ENCODE peak calls at places on chromosomes 5 and 9, in four cellular contexts. P is colonic mucosa, B is A549, S is IMR-90. N is an unnamed sample.

GRCh38 chr9:14863402-14863801 is 46.8 kb downstream of the FREM1 start:
- DNase-seq in P (no peak), B (no peak), S (no peak), N (no peak)

GRCh38 chr9:2159521-2160417 is 144.6 kb downstream of the SMARCA2 start:
- DNase-seq in P (no peak), B (no peak), S (peak; percentile 23), N (peak; percentile 14)

GRCh38 chr9:26391036-26391435 is 501.6 kb downstream of the CAAP1 start:
- DNase-seq in P (no peak), B (no peak), S (no peak), N (no peak)

GRCh38 chr5:124847907-124848306 is 101.5 kb upstream of the ZNF608 start:
- DNase-seq in P (no peak), B (no peak), S (no peak), N (no peak)

GRCh38 chr5:74148321-74148720 is 492.2 kb downstream of the ENC1 start:
- DNase-seq in P (no peak), B (no peak), S (no peak), N (no peak)

GRCh38 chr9:125747765-125748510 is 765 bp downstream of the PBX3 start:
- DNase-seq in P (peak; percentile 58), B (peak; percentile 44), S (no peak), N (no peak)

GRCh38 chr5:43042176-43042625 is 2.1 kb upstream of the ANXA2R start:
- DNase-seq in P (peak; percentile 68), B (peak; percentile 35), S (peak; percentile 69), N (peak; percentile 66)

GRCh38 chr9:109901191-109901590 is 121.2 kb downstream of the PALM2AKAP2 start:
- DNase-seq in P (no peak), B (no peak), S (peak; percentile 74), N (peak; percentile 51)

GRCh38 chr5:773517-774264 is 10.8 kb downstream of the ZDHHC11B start:
- DNase-seq in P (no peak), B (no peak), S (no peak), N (no peak)

GRCh38 chr9:112878752-112879151 is 11.9 kb downstream of the SLC46A2 start:
- DNase-seq in P (no peak), B (no peak), S (no peak), N (no peak)

GRCh38 chr5:151075698-151076331 is 5.0 kb downstream of the TNIP1 start:
- DNase-seq in P (peak; percentile 53), B (no peak), S (peak; percentile 61), N (peak; percentile 49)

GRCh38 chr5:80246995-80247729 is 8.7 kb downstream of the SERINC5 start:
- DNase-seq in P (peak; percentile 78), B (peak; percentile 42), S (peak; percentile 91), N (peak; percentile 97)

GRCh38 chr5:171080151-171080938 is 218.5 kb downstream of the RANBP17 start:
- DNase-seq in P (no peak), B (no peak), S (no peak), N (no peak)

GRCh38 chr5:91297994-91298393 is 85.1 kb downstream of the ARRDC3 start:
- DNase-seq in P (no peak), B (no peak), S (no peak), N (no peak)

GRCh38 chr9:30796806-30797205 is 1587.6 kb upstream of the ACO1 start:
- DNase-seq in P (no peak), B (no peak), S (no peak), N (no peak)

GRCh38 chr9:118578467-118578866 is 790.8 kb downstream of the BRINP1 start:
- DNase-seq in P (no peak), B (no peak), S (no peak), N (peak; percentile 68)

GRCh38 chr9:127854169-127854833 is at the start of gene ENG:
- DNase-seq in P (peak; percentile 64), B (no peak), S (peak; percentile 59), N (peak; percentile 44)

GRCh38 chr5:72133212-72133990 is 26.1 kb downstream of the MAP1B start:
- DNase-seq in P (no peak), B (no peak), S (peak; percentile 77), N (no peak)

GRCh38 chr9:3321186-3321585 is 204.6 kb downstream of the RFX3 start:
- DNase-seq in P (no peak), B (no peak), S (no peak), N (no peak)

GRCh38 chr9:4517274-4517673 is 27.0 kb downstream of the SLC1A1 start:
- DNase-seq in P (no peak), B (no peak), S (peak; percentile 19), N (peak; percentile 70)

GRCh38 chr5:2904956-2905355 is 153.5 kb upstream of the IRX2 start:
- DNase-seq in P (no peak), B (no peak), S (no peak), N (no peak)

GRCh38 chr5:126975791-126976190 is 54.6 kb downstream of the MARCHF3 start:
- DNase-seq in P (no peak), B (no peak), S (no peak), N (no peak)

GRCh38 chr9:76984476-76984875 is 35.0 kb upstream of the FOXB2 start:
- DNase-seq in P (no peak), B (no peak), S (no peak), N (no peak)

GRCh38 chr5:17360879-17361278 is 137.2 kb upstream of the TAF11L2 start:
- DNase-seq in P (no peak), B (no peak), S (no peak), N (no peak)

GRCh38 chr5:61614606-61615005 is 282.5 kb downstream of the ZSWIM6 start:
- DNase-seq in P (no peak), B (no peak), S (no peak), N (no peak)

GRCh38 chr5:22473865-22474264 is 379.3 kb downstream of the CDH12 start:
- DNase-seq in P (no peak), B (no peak), S (no peak), N (no peak)

GRCh38 chr5:56328753-56329560 is 95.8 kb upstream of the ANKRD55 start:
- DNase-seq in P (no peak), B (no peak), S (peak; percentile 76), N (no peak)

GRCh38 chr9:92100237-92100911 is 14.8 kb downstream of the SPTLC1 start:
- DNase-seq in P (no peak), B (peak; percentile 48), S (peak; percentile 87), N (peak; percentile 85)

GRCh38 chr9:127562841-127563523 is 49.1 kb upstream of the STXBP1 start:
- DNase-seq in P (no peak), B (peak; percentile 71), S (peak; percentile 87), N (peak; percentile 70)

GRCh38 chr9:95024097-95024671 is 293.3 kb downstream of the FANCC start:
- DNase-seq in P (no peak), B (no peak), S (no peak), N (no peak)

GRCh38 chr9:95028855-95029219 is 288.7 kb downstream of the FANCC start:
- DNase-seq in P (no peak), B (no peak), S (no peak), N (no peak)

GRCh38 chr9:95023217-95024003 is 294.1 kb downstream of the FANCC start:
- DNase-seq in P (no peak), B (peak; percentile 81), S (peak; percentile 90), N (peak; percentile 88)

GRCh38 chr9:95027914-95028854 is 289.3 kb downstream of the FANCC start:
- DNase-seq in P (no peak), B (no peak), S (no peak), N (no peak)

DNA sequence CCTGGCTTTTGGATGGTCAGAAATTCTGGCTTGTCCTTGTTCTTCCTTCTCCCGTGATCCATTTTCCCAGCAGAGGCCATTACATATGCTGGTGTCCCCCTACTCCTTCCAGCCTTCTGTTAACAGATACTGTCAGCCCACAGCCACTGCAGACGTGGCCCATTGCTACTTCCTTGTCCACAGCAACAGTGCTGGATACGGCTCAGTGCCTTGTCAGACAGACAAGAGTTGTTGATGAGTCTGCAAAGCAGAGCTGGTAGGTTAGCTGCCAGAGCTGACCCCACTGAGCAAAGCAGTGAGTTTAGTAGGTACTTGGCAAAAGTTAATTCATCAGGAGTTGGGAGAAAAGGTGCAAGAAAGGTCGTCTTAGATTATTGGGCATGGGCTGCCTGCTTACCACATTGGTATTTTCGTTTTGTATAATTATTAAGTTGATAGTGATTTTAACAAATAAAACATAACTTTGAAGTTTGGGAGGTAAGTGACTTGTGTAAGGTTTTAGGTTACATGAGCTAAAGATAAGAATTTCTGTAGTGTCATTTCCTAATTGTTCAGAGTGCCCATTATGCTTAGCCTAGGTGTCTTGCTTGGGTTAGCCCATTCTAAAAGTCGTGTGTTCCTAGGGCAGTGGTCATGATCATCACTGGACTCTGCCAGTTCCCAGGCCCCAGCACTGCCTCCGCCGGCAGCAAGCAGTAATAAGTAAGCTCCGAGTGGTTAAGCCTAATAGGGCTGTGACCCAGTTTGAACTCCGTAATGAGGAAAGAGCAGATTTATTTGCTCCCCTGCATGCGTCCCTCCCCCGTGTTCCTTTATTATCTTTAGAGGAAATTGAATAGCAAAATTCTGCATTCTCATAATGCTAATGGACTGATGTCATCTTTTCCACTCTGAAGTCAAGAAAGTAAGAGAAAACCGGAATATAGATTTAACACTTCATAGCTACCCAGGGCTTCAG is 292.0 kb downstream of the FANCC start:
- DNase-seq in P (peak; percentile 61), B (no peak), S (peak; percentile 94), N (peak; percentile 93)
- TF ChIP-seq CTCF in P (no peak), B (no peak), S (peak; percentile 48), N (peak; percentile 67)

DNA sequence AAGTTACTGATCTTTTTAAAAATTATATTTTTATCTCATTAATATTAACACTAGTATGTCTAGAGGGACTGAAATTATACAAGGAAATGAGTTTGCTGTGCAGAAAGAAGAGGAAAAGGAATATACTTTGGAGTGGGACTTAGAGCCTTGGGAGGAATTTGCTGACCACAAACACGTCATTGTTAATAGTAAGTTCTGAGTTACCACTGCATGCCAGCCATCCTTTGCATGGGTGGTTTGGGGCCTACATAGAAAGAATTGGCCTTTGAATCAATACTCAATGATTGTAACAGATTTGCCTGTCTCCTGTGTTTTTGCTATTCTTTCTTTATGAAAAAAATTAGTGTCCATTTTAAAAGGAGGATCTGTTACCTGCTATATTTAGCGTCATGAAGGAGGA is 232.6 kb upstream of the TNC start:
- DNase-seq in P (no peak), B (no peak), S (peak; percentile 55), N (no peak)
- H3K27ac ChIP-seq in P (no peak overlapping the region), B (no peak overlapping the region), S (no peak overlapping the region), N (no peak overlapping the region)

DNA sequence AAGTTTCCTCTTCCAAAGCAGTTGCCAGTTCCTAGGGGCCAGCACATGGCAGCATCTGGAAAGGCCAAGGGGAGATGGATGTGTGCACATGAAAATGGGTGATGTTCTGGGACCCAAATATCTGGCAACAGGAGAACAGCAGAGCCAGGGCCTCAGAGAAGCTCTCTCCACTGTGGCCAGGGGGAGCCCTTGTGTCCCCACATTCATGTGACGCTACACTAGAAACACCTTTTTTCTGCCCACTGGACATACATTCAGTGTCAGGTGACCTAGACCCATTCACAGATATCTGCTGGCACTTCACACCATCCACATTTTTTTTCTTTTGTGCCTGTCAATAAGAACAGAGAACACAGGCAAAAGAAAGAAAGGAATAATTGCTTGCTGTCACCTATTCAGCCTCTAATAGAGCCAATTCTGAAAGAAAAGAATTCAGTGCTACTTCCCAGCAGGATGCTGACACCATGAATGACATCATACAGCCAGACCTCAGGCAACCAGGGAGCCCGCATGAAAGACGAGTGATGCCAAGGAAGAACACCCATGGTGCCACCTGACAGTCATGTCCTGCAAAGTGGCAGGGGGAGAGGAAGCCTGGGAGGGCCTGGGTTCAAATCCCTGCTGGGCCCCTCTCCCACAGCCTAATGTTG is 205.1 kb upstream of the TAS2R1 start:
- DNase-seq in P (no peak), B (no peak), S (no peak), N (no peak)
- TF ChIP-seq CTCF in P (no peak), B (no peak), S (no peak), N (no peak)

GRCh38 chr9:129432671-129433154 is 188.2 kb downstream of the C9orf50 start:
- DNase-seq in P (no peak), B (no peak), S (no peak), N (no peak)
- H3K27ac ChIP-seq in P (no peak overlapping the region), B (peak overlapping the region; percentile 61), S (no peak overlapping the region), N (no peak overlapping the region)

GRCh38 chr5:50667653-50668403 is 1.4 kb downstream of the PARP8 start:
- DNase-seq in P (peak; percentile 60), B (no peak), S (peak; percentile 52), N (peak; percentile 61)
- TF ChIP-seq CTCF in P (no peak), B (no peak), S (no peak), N (no peak)